ENCODE peak calls at places on chromosomes 5 and 9, in four cellular contexts. One of them, this sample, is unnamed.

GRCh38 chr5:37846786-37847310 is 7.0 kb upstream of the GDNF start:
- DNase-seq in HepG2: no peak
- DNase-seq in HCT116: no peak
- DNase-seq in K562: no peak
- DNase-seq in this sample: no peak

GRCh38 chr5:16600397-16600796 is 16.4 kb downstream of the RETREG1 start:
- DNase-seq in HepG2: no peak
- DNase-seq in HCT116: no peak
- DNase-seq in K562: no peak
- DNase-seq in this sample: no peak

GRCh38 chr9:105193560-105193959 is 50.9 kb upstream of the SLC44A1 start:
- DNase-seq in HepG2: no peak
- DNase-seq in HCT116: no peak
- DNase-seq in K562: no peak
- DNase-seq in this sample: no peak

GRCh38 chr5:54570923-54571322 is 53.4 kb downstream of the SNX18 start:
- DNase-seq in HepG2: no peak
- DNase-seq in HCT116: no peak
- DNase-seq in K562: no peak
- DNase-seq in this sample: no peak

GRCh38 chr9:109052416-109052815 is 39.1 kb upstream of the CTNNAL1 start:
- DNase-seq in HepG2: no peak
- DNase-seq in HCT116: no peak
- DNase-seq in K562: no peak
- DNase-seq in this sample: no peak

GRCh38 chr5:167578977-167579700 is 712.3 kb upstream of the WWC1 start:
- DNase-seq in HepG2: no peak
- DNase-seq in HCT116: no peak
- DNase-seq in K562: no peak
- DNase-seq in this sample: no peak

GRCh38 chr5:36756848-36757247 is 119.7 kb upstream of the NIPBL start:
- DNase-seq in HepG2: no peak
- DNase-seq in HCT116: no peak
- DNase-seq in K562: no peak
- DNase-seq in this sample: no peak

GRCh38 chr5:12343543-12343942 is 439.3 kb upstream of the CTNND2 start:
- DNase-seq in HepG2: no peak
- DNase-seq in HCT116: no peak
- DNase-seq in K562: no peak
- DNase-seq in this sample: no peak

GRCh38 chr9:91773166-91773565 is 176.9 kb downstream of the ROR2 start:
- DNase-seq in HepG2: no peak
- DNase-seq in HCT116: no peak
- DNase-seq in K562: no peak
- DNase-seq in this sample: no peak

GRCh38 chr9:91770229-91770628 is 179.8 kb downstream of the ROR2 start:
- DNase-seq in HepG2: no peak
- DNase-seq in HCT116: no peak
- DNase-seq in K562: no peak
- DNase-seq in this sample: no peak

GRCh38 chr9:91768977-91769916 is 180.8 kb downstream of the ROR2 start:
- DNase-seq in HepG2: no peak
- DNase-seq in HCT116: no peak
- DNase-seq in K562: no peak
- DNase-seq in this sample: no peak

GRCh38 chr9:91771864-91772263 is 178.2 kb downstream of the ROR2 start:
- DNase-seq in HepG2: no peak
- DNase-seq in HCT116: no peak
- DNase-seq in K562: no peak
- DNase-seq in this sample: no peak

DNA sequence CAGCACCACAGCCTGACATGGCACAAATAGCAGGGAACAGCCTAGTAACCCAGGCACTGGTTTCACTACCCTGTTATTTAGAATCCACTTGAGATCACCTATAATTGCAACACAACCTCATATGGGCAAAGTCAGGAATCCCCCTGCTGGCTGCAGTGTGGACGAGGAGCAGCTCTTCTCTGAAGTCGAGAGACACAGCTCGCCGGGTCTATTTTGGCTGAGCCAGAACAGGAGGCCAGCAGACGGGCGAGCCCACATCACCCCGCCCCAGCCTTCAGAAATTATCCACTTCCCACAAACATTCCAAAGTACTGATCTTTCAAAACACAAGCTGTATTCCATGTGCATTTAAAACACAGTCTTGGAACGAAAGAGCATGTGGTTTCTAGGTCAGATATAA is 179.0 kb downstream of the ROR2 start:
- DNase-seq in HepG2: no peak
- DNase-seq in HCT116: no peak
- DNase-seq in K562: no peak
- DNase-seq in this sample: no peak
- TF ChIP-seq CTCF in HepG2: no peak
- TF ChIP-seq CTCF in HCT116: no peak
- TF ChIP-seq CTCF in K562: no peak
- TF ChIP-seq CTCF in this sample: peak

DNA sequence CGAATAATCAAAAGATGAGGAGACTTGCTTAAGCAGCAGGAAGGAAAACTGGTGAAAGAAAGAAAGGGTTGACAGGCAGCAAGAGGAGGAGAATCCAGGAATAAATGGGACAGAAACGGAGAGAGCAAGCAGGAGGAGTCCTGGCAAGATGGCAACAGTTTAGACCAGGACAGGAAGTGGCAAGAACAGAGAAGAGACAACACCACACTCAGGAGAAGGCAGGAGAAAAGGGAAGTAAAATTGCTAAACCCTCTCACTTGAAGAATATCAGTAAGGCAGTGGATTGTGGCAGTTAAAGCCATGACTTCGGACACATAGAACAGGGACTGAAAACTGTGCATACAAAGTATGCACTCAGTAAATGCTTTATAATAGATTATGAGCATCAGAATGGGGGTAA is 64.8 kb downstream of the PPP2R2B start:
- DNase-seq in HepG2: no peak
- DNase-seq in HCT116: no peak
- DNase-seq in K562: no peak
- DNase-seq in this sample: no peak
- TF ChIP-seq TCF7L2 in HepG2: no peak
- TF ChIP-seq TCF7L2 in HCT116: no peak
- TF ChIP-seq TCF7L2 in K562: no peak
- TF ChIP-seq TCF7L2 in this sample: no peak

GRCh38 chr9:86062845-86063693 is 36.3 kb downstream of the GOLM1 start:
- DNase-seq in HepG2: no peak
- DNase-seq in HCT116: no peak
- DNase-seq in K562: no peak
- DNase-seq in this sample: no peak
- TF ChIP-seq REST in HepG2: no peak
- TF ChIP-seq REST in HCT116: no peak
- TF ChIP-seq REST in K562: no peak
- TF ChIP-seq REST in this sample: no peak

DNA sequence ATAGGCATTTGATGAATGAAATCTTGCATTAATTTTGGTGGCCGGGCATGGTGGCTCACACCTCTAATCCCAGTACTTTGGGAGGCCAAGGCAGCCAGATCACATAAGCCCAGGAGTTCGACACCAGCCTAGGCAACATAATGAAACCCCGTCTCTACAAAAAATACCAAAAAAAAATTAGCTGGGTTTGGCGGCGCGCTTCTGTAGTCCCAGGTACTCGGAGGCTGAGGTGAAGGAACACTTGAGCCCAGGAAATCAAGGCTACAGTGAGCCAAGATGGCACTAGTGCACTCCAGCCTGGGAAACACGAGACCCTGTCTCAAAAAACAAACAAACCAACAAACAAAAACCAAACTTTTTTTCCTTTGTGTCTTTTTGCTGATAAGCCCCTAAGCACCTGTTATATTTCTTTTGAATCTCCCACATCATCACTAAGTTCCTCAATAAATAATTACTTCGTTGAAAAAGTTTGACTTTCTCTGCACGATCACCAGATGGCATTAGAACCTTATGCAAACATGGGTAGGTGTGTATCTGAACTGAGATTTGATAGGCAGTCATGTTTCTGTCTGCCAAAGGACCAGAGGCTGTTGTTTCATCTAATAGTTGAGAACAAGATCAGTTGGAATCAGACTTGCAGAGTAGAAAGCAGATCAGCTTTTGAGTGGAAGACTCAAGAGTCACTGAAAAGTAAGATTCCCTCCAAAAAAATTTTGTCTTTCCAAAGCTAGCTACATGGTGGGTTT is 5.5 kb upstream of the MATR3 start:
- DNase-seq in HepG2: no peak
- DNase-seq in HCT116: no peak
- DNase-seq in K562: no peak
- DNase-seq in this sample: no peak
- TF ChIP-seq CTCF in HepG2: peak
- TF ChIP-seq CTCF in HCT116: peak
- TF ChIP-seq CTCF in K562: peak
- TF ChIP-seq CTCF in this sample: no peak

This sample was measured in Panc1.